ENCODE peak calls at places on chromosomes 6 and 20, in seven cellular contexts. K is stimulated activated CD4-positive, alpha-beta T cell treated with anti-CD3 and anti-CD28 coated beads, TNF-alpha, amount 100 ng/mL, for 24 hours; D is brain microvascular endothelial cell; L is H9; R is adipocyte; O is effector CD4-positive, alpha-beta T cell; J is NCI-H1105. W is an unnamed sample.

GRCh38 chr20:43363506-43363905 is 94.2 kb upstream of the SRSF6 start:
- DNase-seq in K (no peak), D (no peak), L (no peak), R (no peak), O (no peak), J (no peak), W (no peak)

GRCh38 chr20:46375771-46376170 is 30.6 kb downstream of the ELMO2 start:
- DNase-seq in K (no peak), D (no peak), L (no peak), R (peak), O (no peak), J (no peak), W (no peak)

GRCh38 chr6:69631552-69632346 is 165.1 kb downstream of the LMBRD1 start:
- DNase-seq in K (no peak), D (no peak), L (no peak), R (no peak), O (no peak), J (no peak), W (no peak)

GRCh38 chr20:33291416-33291815 is 8.4 kb downstream of the BPIFB1 start:
- DNase-seq in K (no peak), D (no peak), L (no peak), R (no peak), O (no peak), J (no peak), W (no peak)

GRCh38 chr20:44050925-44051660 is 135.9 kb downstream of the JPH2 start:
- DNase-seq in K (no peak), D (no peak), L (peak), R (no peak), O (no peak), J (no peak), W (no peak)

GRCh38 chr20:49668181-49668877 is 45.3 kb downstream of the B4GALT5 start:
- DNase-seq in K (peak), D (no peak), L (no peak), R (no peak), O (peak), J (no peak), W (no peak)

GRCh38 chr6:70956451-70957283 is at the start of gene B3GAT2:
- DNase-seq in K (peak), D (no peak), L (peak), R (peak), O (no peak), J (peak), W (no peak)

GRCh38 chr20:8671366-8671943 is 397.4 kb upstream of the PLCB4 start:
- DNase-seq in K (no peak), D (no peak), L (no peak), R (no peak), O (no peak), J (no peak), W (no peak)

GRCh38 chr6:143027058-143027457 is 33.6 kb upstream of the AIG1 start:
- DNase-seq in K (peak), D (peak), L (peak), R (peak), O (peak), J (no peak), W (peak)

GRCh38 chr6:114194362-114195343 is 148.2 kb downstream of the HS3ST5 start:
- DNase-seq in K (no peak), D (peak), L (no peak), R (peak), O (no peak), J (no peak), W (no peak)

GRCh38 chr6:131948692-131949614 is 2.2 kb downstream of the CCN2 start:
- DNase-seq in K (no peak), D (peak), L (no peak), R (peak), O (no peak), J (no peak), W (peak)

GRCh38 chr6:56649053-56649769 is 6.5 kb upstream of the DST start:
- DNase-seq in K (no peak), D (no peak), L (no peak), R (peak), O (no peak), J (peak), W (peak)

GRCh38 chr6:39366875-39367618 is 44.5 kb upstream of the KCNK16 start:
- DNase-seq in K (no peak), D (peak), L (no peak), R (no peak), O (no peak), J (no peak), W (no peak)

GRCh38 chr20:23117738-23118137 is 31.6 kb upstream of the CD93 start:
- DNase-seq in K (no peak), D (no peak), L (no peak), R (no peak), O (no peak), J (no peak), W (no peak)

GRCh38 chr6:130377371-130377770 is 11.6 kb downstream of the TMEM200A start:
- DNase-seq in K (no peak), D (no peak), L (no peak), R (no peak), O (no peak), J (no peak), W (no peak)

GRCh38 chr6:47457370-47457769 is 20.2 kb upstream of the CD2AP start:
- DNase-seq in K (no peak), D (no peak), L (no peak), R (no peak), O (no peak), J (no peak), W (no peak)

GRCh38 chr20:57397004-57397692 is 6.0 kb downstream of the RBM38 start:
- DNase-seq in K (no peak), D (no peak), L (no peak), R (no peak), O (no peak), J (no peak), W (no peak)

GRCh38 chr20:31594558-31595379 is 10.3 kb upstream of the ID1 start:
- DNase-seq in K (no peak), D (no peak), L (peak), R (no peak), O (no peak), J (no peak), W (no peak)

GRCh38 chr20:57038608-57039440 is 227.6 kb downstream of the BMP7 start:
- DNase-seq in K (no peak), D (no peak), L (no peak), R (no peak), O (no peak), J (no peak), W (no peak)

W was measured in HFFc6.